ENCODE peak calls at places on chromosomes 13 and 19, in six cellular contexts. G, Y, P, F, X and S are unnamed samples.

GRCh38 chr19:38034153-38034835 is 127.3 kb downstream of the SIPA1L3 start:
- DNase-seq in Y (no peak), X (no peak), G (no peak), F (no peak), P (no peak), S (no peak)

GRCh38 chr19:56838930-56839664 is 1.4 kb downstream of the PEG3 start:
- DNase-seq in X (peak), P (no peak), Y (no peak), G (peak), F (peak), S (no peak)

GRCh38 chr13:79457390-79457789 is 23.6 kb upstream of the NDFIP2 start:
- DNase-seq in G (no peak), F (no peak), Y (no peak), P (no peak), X (no peak), S (no peak)

GRCh38 chr19:10503002-10503789 is at the start of gene KEAP1:
- DNase-seq in X (peak), P (peak), F (no peak), Y (no peak), G (peak), S (no peak)

GRCh38 chr13:112060899-112061366 is 6.0 kb upstream of the SOX1 start:
- DNase-seq in P (no peak), G (no peak), F (no peak), X (no peak), Y (no peak), S (no peak)

GRCh38 chr13:106038752-106039151 is 496.7 kb downstream of the EFNB2 start:
- DNase-seq in X (peak), P (no peak), G (no peak), Y (no peak), F (no peak), S (no peak)

GRCh38 chr13:113410472-113411201 is 42.7 kb downstream of the ADPRHL1 start:
- DNase-seq in F (no peak), G (no peak), X (peak), Y (no peak), P (no peak), S (peak)

GRCh38 chr19:57171551-57172081 is 4.3 kb upstream of the DUXA start:
- DNase-seq in P (no peak), F (no peak), X (peak), G (no peak), Y (no peak), S (no peak)

GRCh38 chr13:50119593-50119992 is 104.3 kb downstream of the KCNRG start:
- DNase-seq in Y (no peak), G (peak), X (no peak), F (no peak), P (no peak), S (no peak)

GRCh38 chr19:19296953-19297689 is 23.2 kb downstream of the SUGP1 start:
- DNase-seq in G (no peak), F (no peak), X (no peak), Y (no peak), P (no peak), S (no peak)

GRCh38 chr19:16587031-16588023 is 15.1 kb upstream of the SLC35E1 start:
- DNase-seq in X (peak), G (no peak), F (peak), Y (peak), P (no peak), S (no peak)

GRCh38 chr19:45160870-45161714 is at the start of gene NKPD1:
- DNase-seq in Y (no peak), P (no peak), G (no peak), F (no peak), X (no peak), S (no peak)

GRCh38 chr13:92097337-92097903 is 699.0 kb downstream of the GPC5 start:
- DNase-seq in Y (no peak), P (no peak), G (no peak), X (no peak), F (no peak), S (no peak)

GRCh38 chr13:29763426-29764180 is 86.8 kb downstream of the UBL3 start:
- DNase-seq in F (no peak), Y (no peak), X (no peak), P (no peak), G (no peak), S (no peak)